ENCODE peak calls at places on chromosomes 11 and 22, in four cellular contexts. B is GM12878, N is K562, P is HepG2. I is an unnamed sample.

GRCh38 chr11:69614085-69614484 is 26.9 kb upstream of the CCND1 start:
- DNase-seq in B (no peak), P (no peak), N (no peak), I (no peak)

GRCh38 chr11:19751055-19751454 is 38.4 kb downstream of the NAV2 start:
- DNase-seq in P (no peak), N (no peak), B (no peak), I (no peak)

GRCh38 chr11:114027941-114028340 is 31.6 kb upstream of the ZBTB16 start:
- DNase-seq in P (no peak), N (no peak), B (no peak), I (no peak)

GRCh38 chr11:44011797-44012196 is 36.0 kb upstream of the ACCSL start:
- DNase-seq in N (no peak), P (no peak), B (no peak), I (no peak)

GRCh38 chr11:64060861-64061444 is 25.2 kb downstream of the FLRT1 start:
- DNase-seq in P (no peak), B (no peak), N (peak; percentile 95), I (peak; percentile 91)

GRCh38 chr22:18078329-18079041 is 695 bp downstream of the PEX26 start:
- DNase-seq in B (no peak), N (peak; percentile 75), P (peak; percentile 34), I (peak; percentile 54)

GRCh38 chr22:25383892-25384291 is 164.5 kb downstream of the CRYBB2 start:
- DNase-seq in P (no peak), N (no peak), B (no peak), I (no peak)

GRCh38 chr11:86571273-86571948 is 101.0 kb downstream of the ME3 start:
- DNase-seq in N (peak; percentile 63), P (peak; percentile 69), B (no peak), I (peak; percentile 74)

GRCh38 chr11:106156290-106156937 is 79.0 kb downstream of the AASDHPPT start:
- DNase-seq in B (peak; percentile 12), P (peak; percentile 15), N (peak; percentile 17), I (peak; percentile 24)

GRCh38 chr11:86637976-86638375 is 34.4 kb downstream of the ME3 start:
- DNase-seq in N (no peak), P (no peak), B (no peak), I (no peak)

GRCh38 chr11:102868359-102868758 is 6.4 kb downstream of the MMP12 start:
- DNase-seq in B (no peak), P (no peak), N (no peak), I (no peak)

GRCh38 chr11:93133710-93134109 is 64.1 kb downstream of the SLC36A4 start:
- DNase-seq in B (no peak), N (no peak), P (no peak), I (no peak)

GRCh38 chr22:28329582-28330073 is 350.0 kb downstream of the TTC28 start:
- DNase-seq in N (no peak), P (no peak), B (no peak), I (no peak)

GRCh38 chr11:76806608-76807205 is 23.6 kb downstream of the TSKU start:
- DNase-seq in N (no peak), P (no peak), B (no peak), I (no peak)

GRCh38 chr22:20823264-20823663 is 35.3 kb downstream of the PI4KA start:
- DNase-seq in P (no peak), N (no peak), B (no peak), I (no peak)

GRCh38 chr11:253160-253885 is 16.5 kb downstream of the PSMD13 start:
- DNase-seq in B (no peak), N (no peak), P (no peak), I (no peak)

GRCh38 chr11:12150831-12151382 is 40.5 kb downstream of the MICAL2 start:
- DNase-seq in B (no peak), N (no peak), P (no peak), I (no peak)

GRCh38 chr22:20062766-20063083 is 17.3 kb upstream of the DGCR8 start:
- DNase-seq in P (no peak), N (no peak), B (no peak), I (no peak)

GRCh38 chr11:44241851-44242250 is 68.1 kb downstream of the ALX4 start:
- DNase-seq in N (no peak), P (no peak), B (no peak), I (no peak)

GRCh38 chr11:38562562-38562961 is 1964.5 kb upstream of the RAG2 start:
- DNase-seq in P (no peak), N (no peak), B (no peak), I (no peak)

GRCh38 chr11:65314501-65315203 is at the start of gene CDC42EP2:
- DNase-seq in B (no peak), N (peak; percentile 98), P (peak; percentile 74), I (peak; percentile 89)

GRCh38 chr22:23072911-23073491 is 2.7 kb downstream of the GNAZ start:
- DNase-seq in P (no peak), N (no peak), B (no peak), I (no peak)

GRCh38 chr11:27806122-27806521 is 105.9 kb upstream of the BDNF start:
- DNase-seq in B (no peak), N (no peak), P (no peak), I (no peak)

GRCh38 chr11:96456111-96456510 is 66.3 kb downstream of the JRKL start:
- DNase-seq in B (no peak), N (no peak), P (no peak), I (no peak)

GRCh38 chr11:5807580-5807979 is 1.1 kb upstream of the OR52N2 start:
- DNase-seq in N (no peak), P (peak; percentile 8), B (no peak), I (no peak)

GRCh38 chr11:47415091-47415854 is 6.9 kb downstream of the SLC39A13 start:
- DNase-seq in N (no peak), B (no peak), P (no peak), I (no peak)

GRCh38 chr11:68411501-68411991 is 49.0 kb upstream of the PPP6R3 start:
- DNase-seq in B (no peak), P (no peak), N (no peak), I (no peak)

GRCh38 chr11:68409748-68410344 is 50.7 kb upstream of the PPP6R3 start:
- DNase-seq in P (no peak), B (no peak), N (no peak), I (no peak)

GRCh38 chr11:68413591-68413999 is 47.0 kb upstream of the PPP6R3 start:
- DNase-seq in P (no peak), N (no peak), B (no peak), I (no peak)

GRCh38 chr11:68414457-68415221 is 45.9 kb upstream of the PPP6R3 start:
- DNase-seq in N (no peak), P (no peak), B (no peak), I (no peak)

DNA sequence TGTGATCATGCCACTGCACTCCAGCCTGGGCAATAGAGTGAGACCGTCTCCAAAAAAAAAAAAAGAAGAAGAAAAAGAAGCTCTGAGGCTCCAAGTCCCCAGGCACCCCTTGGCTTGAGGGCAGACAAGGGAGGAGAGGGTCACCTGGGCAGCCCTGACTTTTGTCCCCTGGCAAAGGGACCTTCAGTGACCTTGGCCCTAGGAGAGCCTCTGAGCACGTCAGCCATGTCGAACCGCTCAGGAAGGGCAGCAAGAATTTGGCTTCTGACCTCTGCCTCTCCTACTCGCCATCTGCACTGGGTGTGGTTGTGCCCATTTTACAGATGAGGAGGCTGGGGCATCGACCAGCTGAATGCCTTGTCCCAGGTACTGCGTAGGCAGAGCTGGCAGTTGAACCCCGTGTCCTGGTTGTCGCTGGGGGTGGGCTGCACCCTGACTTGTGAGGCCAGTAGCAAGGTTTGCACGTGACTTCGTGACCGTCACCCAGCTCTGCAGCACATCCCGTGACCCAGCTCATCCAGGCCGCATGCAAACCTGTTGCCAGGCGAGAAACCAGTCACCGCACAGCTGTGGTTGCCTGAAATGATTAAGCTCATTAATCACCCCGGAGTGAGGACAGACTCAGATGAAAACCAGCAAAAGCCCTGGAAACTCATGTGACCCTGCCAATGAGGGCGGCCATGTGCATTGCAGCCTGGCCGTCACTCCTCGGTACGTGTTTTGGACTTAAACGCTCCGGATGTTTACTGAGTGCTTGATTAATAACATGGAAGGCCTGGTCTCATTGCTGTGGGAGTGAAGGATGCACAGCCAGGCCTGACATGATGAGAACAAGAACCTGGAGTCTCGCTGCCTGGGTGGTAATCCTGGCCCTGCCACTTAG is 47.7 kb upstream of the PPP6R3 start:
- DNase-seq in B (peak; percentile 85), P (no peak), N (no peak), I (no peak)
- TF ChIP-seq FOXM1 in B (peak; percentile 87), P (no peak), N (no peak), I (no peak)

GRCh38 chr22:46737105-46737975 is 712 bp downstream of the CERK start:
- DNase-seq in B (no peak), N (peak; percentile 72), P (no peak), I (peak; percentile 57)

GRCh38 chr22:46738642-46738960 is 549 bp upstream of the CERK start:
- DNase-seq in N (no peak), B (no peak), P (peak; percentile 30), I (no peak)

GRCh38 chr22:46740910-46741785 is 3.1 kb upstream of the CERK start:
- DNase-seq in B (no peak), N (no peak), P (no peak), I (no peak)

GRCh38 chr22:46737976-46738641 is at the start of gene CERK:
- DNase-seq in N (peak; percentile 87), P (peak; percentile 36), B (no peak), I (peak; percentile 77)

GRCh38 chr22:46738961-46739870 is 1.2 kb upstream of the CERK start:
- DNase-seq in P (peak; percentile 75), B (no peak), N (no peak), I (no peak)
- TF ChIP-seq FOXK2 in P (no peak), B (no peak), N (no peak), I (no peak)

DNA sequence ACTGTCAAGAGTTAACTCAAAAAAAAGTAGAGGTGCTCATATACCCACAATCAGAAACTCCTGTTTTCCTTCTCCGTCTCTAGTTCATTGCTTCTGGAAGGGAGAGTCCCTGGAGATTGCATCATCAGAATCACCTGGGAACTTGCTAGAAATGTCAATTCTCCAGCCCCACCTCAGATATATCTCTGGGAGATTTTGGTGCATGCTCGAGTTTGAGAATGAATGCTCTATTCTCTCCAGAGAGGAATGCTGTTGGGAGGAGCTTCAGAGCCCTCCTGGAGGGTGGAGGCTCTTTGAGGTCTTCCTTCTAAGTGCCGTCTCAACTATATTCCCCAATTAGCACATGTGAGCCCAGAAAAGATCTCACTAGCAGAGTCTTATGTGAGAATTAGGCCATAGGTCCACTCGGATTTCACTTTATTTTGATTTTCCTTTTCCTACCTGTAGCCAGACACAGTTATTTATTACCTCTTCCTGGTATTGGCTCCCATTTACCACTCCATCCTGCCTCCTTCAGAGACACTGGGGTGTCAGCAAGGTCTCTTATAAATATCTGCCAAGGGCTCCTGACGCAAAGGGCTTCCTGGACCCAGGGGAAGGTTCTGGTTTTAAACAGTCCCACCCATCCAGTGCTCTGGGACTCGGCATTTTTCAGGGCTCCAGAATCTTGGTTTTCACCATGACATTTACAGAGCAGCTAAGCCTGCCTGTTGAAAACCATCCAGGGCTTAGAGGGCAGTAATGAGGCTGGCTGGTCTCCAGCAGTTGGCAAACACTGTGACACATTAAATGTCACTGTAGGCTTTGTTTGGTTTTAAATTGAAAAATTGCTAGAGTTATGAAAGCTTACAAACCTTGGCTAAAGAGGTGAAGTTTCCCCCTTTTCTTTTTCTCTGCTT is 136.2 kb downstream of the CD44 start:
- DNase-seq in N (no peak), B (no peak), P (peak; percentile 3), I (no peak)
- TF ChIP-seq FOXM1 in N (no peak), B (no peak), P (no peak), I (no peak)

GRCh38 chr11:33843018-33843417 is 48.9 kb downstream of the LMO2 start:
- DNase-seq in N (no peak), B (no peak), P (no peak), I (no peak)

GRCh38 chr11:33842236-33842915 is 49.5 kb downstream of the LMO2 start:
- DNase-seq in B (no peak), P (no peak), N (no peak), I (no peak)

GRCh38 chr11:33844236-33844635 is 47.6 kb downstream of the LMO2 start:
- DNase-seq in P (no peak), N (no peak), B (no peak), I (no peak)

GRCh38 chr11:33847251-33847650 is 44.6 kb downstream of the LMO2 start:
- DNase-seq in N (no peak), P (no peak), B (no peak), I (no peak)
- TF ChIP-seq FOXK2 in N (no peak), P (no peak), B (no peak), I (no peak)